ENCODE peak calls at places on chromosomes 3 and 15, in eight cellular contexts. A is cardiac muscle cell; U is GOT3; D is stimulated activated CD4-positive, alpha-beta T cell treated with anti-CD3 and anti-CD28 coated beads, Interleukin-4, amount 100 ng/mL, for 4 hours; C is stimulated activated naive CD8-positive, alpha-beta T cell treated with anti-CD3 and anti-CD28 coated beads, Interleukin-15, amount 100 ng/mL, for 72 hours; R is HCEC 1CT; F is activated T-cell treated with anti-CD3 and anti-CD28 coated beads for 48 hours; O is progenitor cell of endocrine pancreas. E is an unnamed sample.

GRCh38 chr3:45986303-45986982 is 9.2 kb downstream of the FYCO1 start:
- DNase-seq in A (peak; percentile 67), U (no peak), D (no peak), C (no peak), R (peak; percentile 75), F (no peak), O (no peak), E (peak; percentile 60)

GRCh38 chr15:53482055-53482454 is 277.4 kb downstream of the WDR72 start:
- DNase-seq in A (no peak), U (no peak), D (no peak), C (no peak), R (no peak), F (no peak), O (no peak), E (no peak)

GRCh38 chr3:124791639-124792111 is 61.4 kb downstream of the UMPS start:
- DNase-seq in A (no peak), U (peak; percentile 35), D (no peak), C (no peak), R (peak; percentile 92), F (no peak), O (no peak), E (no peak)

GRCh38 chr3:195352895-195353488 is 82.0 kb upstream of the XXYLT1 start:
- DNase-seq in A (no peak), U (no peak), D (no peak), C (no peak), R (peak; percentile 78), F (no peak), O (no peak), E (no peak)

GRCh38 chr15:40445411-40446055 is 4.8 kb downstream of the BAHD1 start:
- DNase-seq in A (no peak), U (no peak), D (no peak), C (no peak), R (peak; percentile 47), F (no peak), O (no peak), E (peak; percentile 41)

GRCh38 chr3:79653242-79653830 is 114.5 kb downstream of the ROBO1 start:
- DNase-seq in A (no peak), U (no peak), D (no peak), C (no peak), R (no peak), F (no peak), O (no peak), E (no peak)

GRCh38 chr15:76059320-76060097 is at the start of gene TMEM266:
- DNase-seq in A (peak; percentile 89), U (no peak), D (peak; percentile 27), C (peak; percentile 25), R (no peak), F (no peak), O (peak; percentile 62), E (no peak)

GRCh38 chr3:16462679-16463078 is 50.8 kb downstream of the RFTN1 start:
- DNase-seq in A (no peak), U (no peak), D (no peak), C (no peak), R (no peak), F (no peak), O (no peak), E (no peak)

GRCh38 chr15:82135645-82136044 is 89.8 kb upstream of the MEX3B start:
- DNase-seq in A (no peak), U (no peak), D (no peak), C (no peak), R (no peak), F (no peak), O (no peak), E (no peak)

GRCh38 chr3:8328971-8329370 is 172.7 kb upstream of the LMCD1 start:
- DNase-seq in A (no peak), U (no peak), D (no peak), C (no peak), R (no peak), F (no peak), O (no peak), E (no peak)

GRCh38 chr3:21043139-21043538 is 707.9 kb downstream of the ZNF385D start:
- DNase-seq in A (no peak), U (no peak), D (no peak), C (no peak), R (no peak), F (no peak), O (no peak), E (no peak)

GRCh38 chr15:50786871-50787270 is 21.4 kb upstream of the SPPL2A start:
- DNase-seq in A (no peak), U (no peak), D (no peak), C (no peak), R (no peak), F (no peak), O (no peak), E (no peak)

GRCh38 chr3:101676765-101677435 is at the start of gene ZBTB11:
- DNase-seq in A (peak; percentile 100), U (no peak), D (peak; percentile 99), C (peak; percentile 98), R (peak; percentile 100), F (peak; percentile 99), O (peak; percentile 99), E (peak; percentile 100)

GRCh38 chr3:197308591-197308990 is 10.2 kb upstream of the DLG1 start:
- DNase-seq in A (no peak), U (no peak), D (no peak), C (no peak), R (peak; percentile 66), F (no peak), O (no peak), E (no peak)

GRCh38 chr3:131988209-131988608 is 46.6 kb downstream of the CPNE4 start:
- DNase-seq in A (no peak), U (no peak), D (no peak), C (no peak), R (no peak), F (no peak), O (no peak), E (no peak)

GRCh38 chr15:37733628-37734027 is 200.8 kb upstream of the TMCO5A start:
- DNase-seq in A (no peak), U (no peak), D (no peak), C (no peak), R (peak; percentile 24), F (no peak), O (no peak), E (no peak)

GRCh38 chr3:99767341-99767740 is 50.3 kb upstream of the CMSS1 start:
- DNase-seq in A (no peak), U (no peak), D (no peak), C (no peak), R (no peak), F (no peak), O (no peak), E (no peak)

GRCh38 chr3:39106281-39107055 is 959 bp downstream of the GORASP1 start:
- DNase-seq in A (peak; percentile 14), U (no peak), D (no peak), C (no peak), R (peak; percentile 24), F (no peak), O (no peak), E (no peak)

GRCh38 chr3:189311521-189311920 is 139.8 kb downstream of the TPRG1 start:
- DNase-seq in A (no peak), U (no peak), D (no peak), C (no peak), R (no peak), F (no peak), O (no peak), E (no peak)

GRCh38 chr3:39502838-39503145 is 35.3 kb downstream of the MOBP start:
- DNase-seq in A (no peak), U (no peak), D (no peak), C (no peak), R (no peak), F (no peak), O (no peak), E (no peak)

GRCh38 chr15:85897818-85898717 is 103.3 kb upstream of the KLHL25 start:
- DNase-seq in A (no peak), U (no peak), D (no peak), C (no peak), R (no peak), F (no peak), O (no peak), E (no peak)

GRCh38 chr3:150453353-150453752 is 45.3 kb downstream of the TSC22D2 start:
- DNase-seq in A (no peak), U (no peak), D (no peak), C (no peak), R (no peak), F (no peak), O (no peak), E (no peak)

GRCh38 chr3:14391033-14391432 is 11.4 kb upstream of the SLC6A6 start:
- DNase-seq in A (no peak), U (no peak), D (no peak), C (no peak), R (peak; percentile 76), F (no peak), O (no peak), E (no peak)

GRCh38 chr3:136672457-136672856 is 79.7 kb downstream of the STAG1 start:
- DNase-seq in A (no peak), U (no peak), D (no peak), C (no peak), R (no peak), F (no peak), O (no peak), E (no peak)

GRCh38 chr3:141384157-141384556 is 15.9 kb downstream of the ZBTB38 start:
- DNase-seq in A (no peak), U (no peak), D (no peak), C (no peak), R (peak; percentile 72), F (no peak), O (no peak), E (no peak)

GRCh38 chr3:155362808-155363689 is 69.6 kb upstream of the STRIT1 start:
- DNase-seq in A (no peak), U (no peak), D (no peak), C (no peak), R (no peak), F (no peak), O (no peak), E (no peak)

GRCh38 chr3:55160241-55160877 is 232.5 kb upstream of the LRTM1 start:
- DNase-seq in A (no peak), U (peak; percentile 88), D (no peak), C (no peak), R (peak; percentile 100), F (no peak), O (no peak), E (no peak)

GRCh38 chr3:63992461-63993209 is 30.7 kb downstream of the PSMD6 start:
- DNase-seq in A (no peak), U (no peak), D (no peak), C (no peak), R (no peak), F (no peak), O (no peak), E (no peak)

GRCh38 chr15:80989518-80990478 is at the start of gene MESD:
- DNase-seq in A (peak; percentile 97), U (peak; percentile 77), D (peak; percentile 100), C (peak; percentile 93), R (peak; percentile 96), F (peak; percentile 97), O (peak; percentile 96), E (peak; percentile 95)

GRCh38 chr3:140580746-140581145 is 97.1 kb upstream of the TRIM42 start:
- DNase-seq in A (no peak), U (no peak), D (no peak), C (no peak), R (no peak), F (no peak), O (no peak), E (no peak)

GRCh38 chr15:60590935-60591490 is 112.1 kb upstream of the ICE2 start:
- DNase-seq in A (peak; percentile 73), U (no peak), D (peak; percentile 42), C (peak; percentile 66), R (peak; percentile 47), F (peak; percentile 47), O (peak; percentile 36), E (peak; percentile 24)

GRCh38 chr3:19866751-19867347 is 67.2 kb downstream of the EFHB start:
- DNase-seq in A (peak; percentile 66), U (no peak), D (no peak), C (peak; percentile 18), R (peak; percentile 38), F (peak; percentile 6), O (peak; percentile 25), E (no peak)

GRCh38 chr3:13839253-13839652 is 40.6 kb downstream of the WNT7A start:
- DNase-seq in A (no peak), U (no peak), D (no peak), C (no peak), R (no peak), F (no peak), O (no peak), E (no peak)

GRCh38 chr15:58526647-58527192 is 94.9 kb downstream of the LIPC start:
- DNase-seq in A (no peak), U (no peak), D (no peak), C (no peak), R (no peak), F (no peak), O (no peak), E (no peak)

E was measured in breast epithelium.